ENCODE peak calls at places on chromosomes 13 and 19, in eight cellular contexts. One of them, this sample, is unnamed.

GRCh38 chr19:11506101-11506555 is 489 bp upstream of the ZNF653 start:
- DNase-seq in breast epithelium: no peak
- DNase-seq in IMR-90: no peak
- DNase-seq in astrocyte of the cerebellum: no peak
- DNase-seq in esophagus muscularis mucosa: no peak
- DNase-seq in lower leg skin: no peak
- DNase-seq in GM20000: no peak
- DNase-seq in HCT116: no peak
- DNase-seq in this sample: no peak

GRCh38 chr13:52348983-52349780 is 56.8 kb downstream of the THSD1 start:
- DNase-seq in HCT116: peak; percentile 73
- DNase-seq in astrocyte of the cerebellum: no peak
- DNase-seq in IMR-90: peak; percentile 85
- DNase-seq in esophagus muscularis mucosa: no peak
- DNase-seq in lower leg skin: no peak
- DNase-seq in GM20000: peak; percentile 16
- DNase-seq in breast epithelium: no peak
- DNase-seq in this sample: no peak

GRCh38 chr13:101019126-101019525 is 344.5 kb upstream of the TMTC4 start:
- DNase-seq in astrocyte of the cerebellum: peak; percentile 3
- DNase-seq in IMR-90: no peak
- DNase-seq in breast epithelium: no peak
- DNase-seq in lower leg skin: no peak
- DNase-seq in GM20000: no peak
- DNase-seq in esophagus muscularis mucosa: no peak
- DNase-seq in HCT116: no peak
- DNase-seq in this sample: no peak

GRCh38 chr19:16886305-16886880 is 2.4 kb upstream of the F2RL3 start:
- DNase-seq in esophagus muscularis mucosa: no peak
- DNase-seq in astrocyte of the cerebellum: no peak
- DNase-seq in GM20000: no peak
- DNase-seq in IMR-90: peak; percentile 46
- DNase-seq in HCT116: no peak
- DNase-seq in lower leg skin: peak; percentile 35
- DNase-seq in breast epithelium: peak; percentile 49
- DNase-seq in this sample: peak; percentile 73

GRCh38 chr19:40599331-40600085 is 1.7 kb upstream of the LTBP4 start:
- DNase-seq in HCT116: no peak
- DNase-seq in IMR-90: no peak
- DNase-seq in GM20000: no peak
- DNase-seq in astrocyte of the cerebellum: no peak
- DNase-seq in breast epithelium: no peak
- DNase-seq in esophagus muscularis mucosa: no peak
- DNase-seq in lower leg skin: no peak
- DNase-seq in this sample: no peak

GRCh38 chr13:26681036-26681435 is 79.5 kb downstream of the GPR12 start:
- DNase-seq in breast epithelium: no peak
- DNase-seq in lower leg skin: no peak
- DNase-seq in esophagus muscularis mucosa: peak; percentile 53
- DNase-seq in GM20000: no peak
- DNase-seq in IMR-90: no peak
- DNase-seq in astrocyte of the cerebellum: no peak
- DNase-seq in HCT116: no peak
- DNase-seq in this sample: no peak

GRCh38 chr19:5067666-5068065 is 98.8 kb downstream of the KDM4B start:
- DNase-seq in breast epithelium: no peak
- DNase-seq in esophagus muscularis mucosa: no peak
- DNase-seq in HCT116: no peak
- DNase-seq in IMR-90: no peak
- DNase-seq in GM20000: no peak
- DNase-seq in astrocyte of the cerebellum: no peak
- DNase-seq in lower leg skin: no peak
- DNase-seq in this sample: no peak

GRCh38 chr19:35149463-35149862 is 5.1 kb upstream of the FXYD5 start:
- DNase-seq in lower leg skin: no peak
- DNase-seq in esophagus muscularis mucosa: no peak
- DNase-seq in IMR-90: no peak
- DNase-seq in HCT116: no peak
- DNase-seq in GM20000: no peak
- DNase-seq in breast epithelium: no peak
- DNase-seq in astrocyte of the cerebellum: no peak
- DNase-seq in this sample: no peak

GRCh38 chr13:50531917-50532899 is 311.3 kb downstream of the DLEU7 start:
- DNase-seq in astrocyte of the cerebellum: peak; percentile 49
- DNase-seq in lower leg skin: no peak
- DNase-seq in breast epithelium: no peak
- DNase-seq in IMR-90: peak; percentile 62
- DNase-seq in esophagus muscularis mucosa: no peak
- DNase-seq in HCT116: peak; percentile 10
- DNase-seq in GM20000: no peak
- DNase-seq in this sample: no peak

GRCh38 chr19:46604781-46605355 is 3.7 kb downstream of the CALM3 start:
- DNase-seq in GM20000: no peak
- DNase-seq in IMR-90: no peak
- DNase-seq in lower leg skin: no peak
- DNase-seq in esophagus muscularis mucosa: no peak
- DNase-seq in breast epithelium: no peak
- DNase-seq in astrocyte of the cerebellum: no peak
- DNase-seq in HCT116: no peak
- DNase-seq in this sample: no peak

GRCh38 chr19:15256708-15257331 is 24.6 kb upstream of the EPHX3 start:
- DNase-seq in breast epithelium: no peak
- DNase-seq in GM20000: no peak
- DNase-seq in IMR-90: no peak
- DNase-seq in HCT116: no peak
- DNase-seq in astrocyte of the cerebellum: no peak
- DNase-seq in lower leg skin: no peak
- DNase-seq in esophagus muscularis mucosa: no peak
- DNase-seq in this sample: no peak

GRCh38 chr13:44303681-44304432 is 69.8 kb upstream of the SERP2 start:
- DNase-seq in IMR-90: no peak
- DNase-seq in lower leg skin: peak; percentile 47
- DNase-seq in esophagus muscularis mucosa: no peak
- DNase-seq in GM20000: no peak
- DNase-seq in HCT116: no peak
- DNase-seq in breast epithelium: no peak
- DNase-seq in astrocyte of the cerebellum: no peak
- DNase-seq in this sample: peak; percentile 78

GRCh38 chr13:112679381-112679780 is 10.5 kb upstream of the ATP11A start:
- DNase-seq in lower leg skin: no peak
- DNase-seq in breast epithelium: no peak
- DNase-seq in esophagus muscularis mucosa: no peak
- DNase-seq in astrocyte of the cerebellum: no peak
- DNase-seq in IMR-90: no peak
- DNase-seq in GM20000: no peak
- DNase-seq in HCT116: no peak
- DNase-seq in this sample: no peak

GRCh38 chr13:70784590-70784989 is 676.3 kb upstream of the KLHL1 start:
- DNase-seq in astrocyte of the cerebellum: no peak
- DNase-seq in esophagus muscularis mucosa: no peak
- DNase-seq in GM20000: no peak
- DNase-seq in breast epithelium: no peak
- DNase-seq in IMR-90: no peak
- DNase-seq in HCT116: no peak
- DNase-seq in lower leg skin: no peak
- DNase-seq in this sample: no peak

GRCh38 chr19:483332-484072 is 12.8 kb upstream of the MADCAM1 start:
- DNase-seq in lower leg skin: no peak
- DNase-seq in esophagus muscularis mucosa: no peak
- DNase-seq in astrocyte of the cerebellum: no peak
- DNase-seq in breast epithelium: no peak
- DNase-seq in HCT116: no peak
- DNase-seq in GM20000: no peak
- DNase-seq in IMR-90: no peak
- DNase-seq in this sample: no peak

GRCh38 chr19:482186-483041 is 13.9 kb upstream of the MADCAM1 start:
- DNase-seq in breast epithelium: no peak
- DNase-seq in astrocyte of the cerebellum: no peak
- DNase-seq in IMR-90: no peak
- DNase-seq in esophagus muscularis mucosa: no peak
- DNase-seq in HCT116: no peak
- DNase-seq in GM20000: no peak
- DNase-seq in lower leg skin: no peak
- DNase-seq in this sample: no peak

GRCh38 chr19:484494-484893 is 11.8 kb upstream of the MADCAM1 start:
- DNase-seq in lower leg skin: no peak
- DNase-seq in astrocyte of the cerebellum: no peak
- DNase-seq in HCT116: no peak
- DNase-seq in GM20000: no peak
- DNase-seq in esophagus muscularis mucosa: no peak
- DNase-seq in IMR-90: no peak
- DNase-seq in breast epithelium: no peak
- DNase-seq in this sample: no peak

GRCh38 chr19:478236-478888 is 17.5 kb upstream of the SHC2 start:
- DNase-seq in astrocyte of the cerebellum: no peak
- DNase-seq in GM20000: no peak
- DNase-seq in breast epithelium: no peak
- DNase-seq in IMR-90: no peak
- DNase-seq in esophagus muscularis mucosa: no peak
- DNase-seq in lower leg skin: no peak
- DNase-seq in HCT116: no peak
- DNase-seq in this sample: no peak

GRCh38 chr19:480016-480855 is 16.1 kb upstream of the MADCAM1 start:
- DNase-seq in lower leg skin: peak; percentile 71
- DNase-seq in esophagus muscularis mucosa: no peak
- DNase-seq in breast epithelium: peak; percentile 57
- DNase-seq in HCT116: no peak
- DNase-seq in IMR-90: no peak
- DNase-seq in GM20000: no peak
- DNase-seq in astrocyte of the cerebellum: no peak
- DNase-seq in this sample: peak; percentile 88
- TF ChIP-seq CTCF in lower leg skin: no peak
- TF ChIP-seq CTCF in esophagus muscularis mucosa: peak; percentile 55
- TF ChIP-seq CTCF in breast epithelium: peak; percentile 27
- TF ChIP-seq CTCF in HCT116: peak; percentile 70
- TF ChIP-seq CTCF in IMR-90: peak; percentile 53
- TF ChIP-seq CTCF in GM20000: peak; percentile 24
- TF ChIP-seq CTCF in astrocyte of the cerebellum: peak; percentile 43
- TF ChIP-seq CTCF in this sample: peak; percentile 80

GRCh38 chr19:19120308-19121156 is 17.7 kb downstream of the TMEM161A start:
- DNase-seq in GM20000: no peak
- DNase-seq in HCT116: no peak
- DNase-seq in esophagus muscularis mucosa: no peak
- DNase-seq in astrocyte of the cerebellum: no peak
- DNase-seq in IMR-90: peak; percentile 62
- DNase-seq in breast epithelium: no peak
- DNase-seq in lower leg skin: no peak
- DNase-seq in this sample: no peak

GRCh38 chr19:19119325-19120237 is 18.7 kb downstream of the TMEM161A start:
- DNase-seq in esophagus muscularis mucosa: no peak
- DNase-seq in IMR-90: no peak
- DNase-seq in breast epithelium: no peak
- DNase-seq in HCT116: no peak
- DNase-seq in GM20000: no peak
- DNase-seq in astrocyte of the cerebellum: no peak
- DNase-seq in lower leg skin: no peak
- DNase-seq in this sample: no peak

GRCh38 chr19:19111967-19112580 is 26.2 kb downstream of the TMEM161A start:
- DNase-seq in GM20000: peak; percentile 37
- DNase-seq in lower leg skin: no peak
- DNase-seq in HCT116: no peak
- DNase-seq in astrocyte of the cerebellum: no peak
- DNase-seq in esophagus muscularis mucosa: no peak
- DNase-seq in breast epithelium: no peak
- DNase-seq in IMR-90: no peak
- DNase-seq in this sample: no peak

GRCh38 chr19:19113040-19113541 is 25.2 kb downstream of the TMEM161A start:
- DNase-seq in breast epithelium: no peak
- DNase-seq in HCT116: no peak
- DNase-seq in lower leg skin: no peak
- DNase-seq in esophagus muscularis mucosa: no peak
- DNase-seq in IMR-90: peak; percentile 74
- DNase-seq in GM20000: peak; percentile 54
- DNase-seq in astrocyte of the cerebellum: no peak
- DNase-seq in this sample: no peak

DNA sequence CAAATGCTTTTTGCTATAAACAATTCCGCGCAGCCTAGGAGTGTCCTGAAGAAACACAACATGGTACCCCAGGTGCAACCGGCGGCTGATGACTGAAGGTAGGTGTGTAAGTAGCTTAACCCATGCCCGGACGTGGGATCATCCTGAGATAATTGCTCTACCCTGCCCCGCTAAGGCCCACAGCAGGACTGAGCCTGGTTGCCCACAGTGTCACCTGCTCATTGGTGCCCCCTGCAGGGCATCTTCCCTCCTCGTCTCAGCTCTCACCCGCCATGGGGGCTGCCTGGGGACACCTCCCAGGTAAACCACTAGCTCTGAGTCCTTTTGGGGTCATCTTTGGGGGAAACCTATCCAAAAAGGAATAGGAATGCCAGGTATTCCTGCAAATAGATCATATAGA is 22.3 kb downstream of the TMEM161A start:
- DNase-seq in HCT116: no peak
- DNase-seq in GM20000: peak; percentile 80
- DNase-seq in IMR-90: no peak
- DNase-seq in lower leg skin: no peak
- DNase-seq in esophagus muscularis mucosa: no peak
- DNase-seq in astrocyte of the cerebellum: no peak
- DNase-seq in breast epithelium: no peak
- DNase-seq in this sample: no peak
- TF ChIP-seq CTCF in HCT116: peak; percentile 54
- TF ChIP-seq CTCF in GM20000: peak; percentile 37
- TF ChIP-seq CTCF in IMR-90: peak; percentile 33
- TF ChIP-seq CTCF in lower leg skin: no peak
- TF ChIP-seq CTCF in esophagus muscularis mucosa: peak; percentile 9
- TF ChIP-seq CTCF in astrocyte of the cerebellum: peak; percentile 51
- TF ChIP-seq CTCF in breast epithelium: no peak
- TF ChIP-seq CTCF in this sample: peak; percentile 50

GRCh38 chr19:13579388-13580060 is 73.2 kb upstream of the CACNA1A start:
- DNase-seq in esophagus muscularis mucosa: no peak
- DNase-seq in GM20000: no peak
- DNase-seq in IMR-90: peak; percentile 65
- DNase-seq in breast epithelium: no peak
- DNase-seq in astrocyte of the cerebellum: peak; percentile 23
- DNase-seq in HCT116: no peak
- DNase-seq in lower leg skin: no peak
- DNase-seq in this sample: no peak
- TF ChIP-seq CTCF in esophagus muscularis mucosa: no peak
- TF ChIP-seq CTCF in GM20000: no peak
- TF ChIP-seq CTCF in IMR-90: no peak
- TF ChIP-seq CTCF in breast epithelium: no peak
- TF ChIP-seq CTCF in astrocyte of the cerebellum: no peak
- TF ChIP-seq CTCF in HCT116: no peak
- TF ChIP-seq CTCF in lower leg skin: no peak
- TF ChIP-seq CTCF in this sample: no peak

GRCh38 chr19:37226248-37226647 is 8.2 kb downstream of the ZNF383 start:
- DNase-seq in astrocyte of the cerebellum: no peak
- DNase-seq in IMR-90: no peak
- DNase-seq in GM20000: no peak
- DNase-seq in HCT116: no peak
- DNase-seq in esophagus muscularis mucosa: no peak
- DNase-seq in breast epithelium: no peak
- DNase-seq in lower leg skin: no peak
- DNase-seq in this sample: no peak

DNA sequence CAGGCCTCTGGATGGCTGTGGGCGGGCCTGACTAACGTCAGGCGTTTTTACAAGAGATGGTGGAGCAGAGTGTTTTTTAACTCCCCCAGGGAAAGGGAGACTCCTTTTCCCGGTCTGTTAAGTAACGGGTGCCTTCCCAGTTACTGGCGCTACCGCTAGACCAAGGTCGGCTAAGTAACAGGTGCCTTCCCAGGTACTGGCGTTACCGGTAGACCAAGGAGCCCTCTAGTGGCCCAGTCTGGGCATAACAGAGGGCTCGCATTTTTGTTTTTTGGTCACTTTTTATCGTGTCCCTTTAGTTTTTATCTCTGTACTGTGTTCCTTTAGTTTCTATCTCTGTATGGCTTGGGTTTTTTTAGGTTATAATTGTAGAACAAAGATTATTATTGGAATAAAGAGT is 10.0 kb downstream of the ZNF383 start:
- DNase-seq in IMR-90: no peak
- DNase-seq in GM20000: no peak
- DNase-seq in astrocyte of the cerebellum: no peak
- DNase-seq in lower leg skin: no peak
- DNase-seq in HCT116: no peak
- DNase-seq in esophagus muscularis mucosa: no peak
- DNase-seq in breast epithelium: no peak
- DNase-seq in this sample: no peak
- TF ChIP-seq CTCF in IMR-90: peak; percentile 37
- TF ChIP-seq CTCF in GM20000: peak; percentile 6
- TF ChIP-seq CTCF in astrocyte of the cerebellum: peak; percentile 50
- TF ChIP-seq CTCF in lower leg skin: no peak
- TF ChIP-seq CTCF in HCT116: no peak
- TF ChIP-seq CTCF in esophagus muscularis mucosa: peak; percentile 61
- TF ChIP-seq CTCF in breast epithelium: no peak
- TF ChIP-seq CTCF in this sample: peak; percentile 69